ENCODE peak calls at places on chromosomes 12 and 14, in eight cellular contexts. B is left colon, F is progenitor cell of endocrine pancreas, X is left ventricle myocardium superior, E is LoVo, U is NCI-H774, R is iris pigment epithelial cell, A is EH. K is an unnamed sample.
A peak's percentile ranks its signal among the peaks of the same experiment; 100 is the strongest.

GRCh38 chr12:89278862-89279261 is 73.4 kb downstream of the DUSP6 start:
- DNase-seq in X (no peak), U (no peak), R (no peak), F (no peak), B (no peak), E (no peak), A (no peak), K (no peak)

GRCh38 chr12:100555722-100556121 is 17.8 kb upstream of the GAS2L3 start:
- DNase-seq in B (no peak), E (no peak), U (no peak), A (no peak), X (no peak), F (no peak), R (peak; percentile 49), K (no peak)

GRCh38 chr14:24888532-24888931 is 161.4 kb downstream of the STXBP6 start:
- DNase-seq in U (no peak), E (no peak), R (no peak), B (no peak), F (no peak), A (no peak), X (no peak), K (no peak)

GRCh38 chr12:19120795-19121194 is 8.7 kb upstream of the PLEKHA5 start:
- DNase-seq in E (no peak), U (no peak), B (no peak), F (no peak), R (no peak), X (no peak), A (peak; percentile 36), K (no peak)

GRCh38 chr12:123131879-123132402 is 18.9 kb downstream of the PITPNM2 start:
- DNase-seq in X (peak; percentile 53), F (no peak), E (no peak), B (peak; percentile 62), R (no peak), U (peak; percentile 98), A (no peak), K (no peak)

GRCh38 chr14:94483729-94484275 is 7.8 kb upstream of the SERPINA9 start:
- DNase-seq in B (no peak), U (no peak), A (peak; percentile 57), R (peak; percentile 57), X (no peak), E (no peak), F (no peak), K (no peak)

GRCh38 chr14:88667555-88668273 is 104.9 kb downstream of the ZC3H14 start:
- DNase-seq in X (no peak), A (peak; percentile 81), R (peak; percentile 73), F (peak; percentile 26), B (peak; percentile 35), E (peak; percentile 73), U (peak; percentile 73), K (peak; percentile 61)

GRCh38 chr12:123118397-123118945 is 32.4 kb downstream of the PITPNM2 start:
- DNase-seq in U (peak; percentile 82), F (no peak), E (no peak), A (peak; percentile 86), R (no peak), X (no peak), B (peak; percentile 54), K (no peak)

GRCh38 chr14:31287294-31287972 is 79.8 kb upstream of the HECTD1 start:
- DNase-seq in U (no peak), F (no peak), R (no peak), E (no peak), A (no peak), B (no peak), X (no peak), K (no peak)

GRCh38 chr14:100031506-100032281 is 33.5 kb upstream of the EVL start:
- DNase-seq in X (no peak), E (peak; percentile 74), B (no peak), U (no peak), F (no peak), R (peak; percentile 99), A (peak; percentile 99), K (peak; percentile 36)

GRCh38 chr12:107373238-107373809 is 280.0 kb upstream of the CRY1 start:
- DNase-seq in X (no peak), B (no peak), A (no peak), E (no peak), U (no peak), R (no peak), F (no peak), K (no peak)

GRCh38 chr12:70005864-70006618 is 181.0 kb downstream of the MYRFL start:
- DNase-seq in A (no peak), B (no peak), U (no peak), X (no peak), R (no peak), E (no peak), F (no peak), K (no peak)

GRCh38 chr12:112978163-112979081 is at the start of gene OAS2:
- DNase-seq in X (peak; percentile 46), R (peak; percentile 74), B (peak; percentile 59), A (peak; percentile 87), U (no peak), F (no peak), E (peak; percentile 66), K (peak; percentile 9)

GRCh38 chr14:105425823-105426247 is 6.2 kb downstream of the MTA1 start:
- DNase-seq in U (no peak), X (no peak), A (no peak), B (no peak), F (no peak), E (no peak), R (no peak), K (no peak)

GRCh38 chr12:70154960-70155589 is 88.2 kb upstream of the CNOT2 start:
- DNase-seq in U (peak; percentile 3), X (no peak), B (no peak), E (no peak), R (no peak), F (no peak), A (no peak), K (no peak)

GRCh38 chr12:106766393-106766826 is 8.1 kb upstream of the RIC8B start:
- DNase-seq in F (no peak), U (no peak), A (peak; percentile 19), E (no peak), B (no peak), R (peak; percentile 26), X (peak; percentile 62), K (no peak)

GRCh38 chr12:60845696-60846095 is 1249.9 kb downstream of the SLC16A7 start:
- DNase-seq in F (no peak), E (no peak), A (no peak), U (no peak), B (no peak), X (no peak), R (no peak), K (no peak)

GRCh38 chr12:32440120-32440865 is 40.9 kb downstream of the FGD4 start:
- DNase-seq in U (no peak), R (no peak), F (no peak), B (no peak), X (no peak), A (no peak), E (no peak), K (no peak)